ENCODE peak calls at places on chromosomes 5 and 9, in four cellular contexts. One of them, this sample, is unnamed. For H3K36me3, the result is how much of the 10 kb centered on the place peaks cover.

GRCh38 chr5:965604-966344 is 42.8 kb upstream of the NKD2 start:
- DNase-seq in psoas muscle: no peak
- DNase-seq in stomach: no peak
- DNase-seq in transverse colon: no peak
- DNase-seq in this sample: no peak

GRCh38 chr5:159943331-159943730 is 27.0 kb downstream of the ADRA1B start:
- DNase-seq in transverse colon: no peak
- DNase-seq in psoas muscle: no peak
- DNase-seq in stomach: no peak
- DNase-seq in this sample: no peak

GRCh38 chr9:115103746-115104477 is 14.0 kb downstream of the TNC start:
- DNase-seq in psoas muscle: no peak
- DNase-seq in transverse colon: no peak
- DNase-seq in stomach: no peak
- DNase-seq in this sample: no peak

GRCh38 chr5:154713615-154714125 is 41.5 kb upstream of the LARP1 start:
- DNase-seq in transverse colon: peak
- DNase-seq in psoas muscle: no peak
- DNase-seq in stomach: no peak
- DNase-seq in this sample: no peak

GRCh38 chr9:374726-375125 is 160.1 kb downstream of the DOCK8 start:
- DNase-seq in psoas muscle: no peak
- DNase-seq in stomach: no peak
- DNase-seq in transverse colon: no peak
- DNase-seq in this sample: no peak

GRCh38 chr5:146205499-146206202 is 2.2 kb downstream of the RBM27 start:
- DNase-seq in stomach: no peak
- DNase-seq in psoas muscle: no peak
- DNase-seq in transverse colon: no peak
- DNase-seq in this sample: no peak

GRCh38 chr9:93574900-93575705 is 1.3 kb upstream of the PHF2 start:
- DNase-seq in transverse colon: no peak
- DNase-seq in psoas muscle: no peak
- DNase-seq in stomach: peak
- DNase-seq in this sample: no peak

GRCh38 chr9:114203410-114204140 is 48.2 kb downstream of the COL27A1 start:
- DNase-seq in transverse colon: no peak
- DNase-seq in stomach: no peak
- DNase-seq in psoas muscle: peak
- DNase-seq in this sample: no peak

GRCh38 chr9:137236936-137237421 is 4.1 kb upstream of the TUBB4B start:
- DNase-seq in transverse colon: no peak
- DNase-seq in stomach: no peak
- DNase-seq in psoas muscle: no peak
- DNase-seq in this sample: no peak

GRCh38 chr5:31194458-31194808 is 947 bp downstream of the CDH6 start:
- DNase-seq in transverse colon: no peak
- DNase-seq in stomach: no peak
- DNase-seq in psoas muscle: no peak
- DNase-seq in this sample: no peak

DNA sequence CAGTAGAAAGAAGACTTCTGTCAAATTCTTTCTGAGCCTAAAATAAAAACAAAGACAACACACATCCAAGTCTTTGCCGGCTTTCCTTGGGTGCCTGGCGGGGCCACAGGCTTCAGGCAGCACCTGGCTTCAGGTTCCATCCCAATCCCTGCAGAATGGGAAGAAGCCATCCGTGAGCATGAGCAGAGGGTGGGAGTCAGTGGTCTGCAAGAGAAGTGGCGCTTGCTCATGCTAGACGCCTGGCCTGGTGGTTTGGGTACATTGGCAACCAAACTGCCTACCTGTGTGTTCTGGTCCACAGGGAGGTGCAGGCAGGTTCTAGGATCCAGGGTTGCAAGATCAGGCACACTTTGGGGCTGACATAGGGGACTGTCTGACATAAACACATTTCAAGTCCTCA is 47.6 kb upstream of the RETREG1 start:
- DNase-seq in stomach: no peak
- DNase-seq in transverse colon: no peak
- DNase-seq in psoas muscle: no peak
- DNase-seq in this sample: no peak
- H3K4me3 ChIP-seq in stomach: no peak
- H3K4me3 ChIP-seq in transverse colon: no peak
- H3K4me3 ChIP-seq in psoas muscle: no peak
- H3K4me3 ChIP-seq in this sample: no peak

DNA sequence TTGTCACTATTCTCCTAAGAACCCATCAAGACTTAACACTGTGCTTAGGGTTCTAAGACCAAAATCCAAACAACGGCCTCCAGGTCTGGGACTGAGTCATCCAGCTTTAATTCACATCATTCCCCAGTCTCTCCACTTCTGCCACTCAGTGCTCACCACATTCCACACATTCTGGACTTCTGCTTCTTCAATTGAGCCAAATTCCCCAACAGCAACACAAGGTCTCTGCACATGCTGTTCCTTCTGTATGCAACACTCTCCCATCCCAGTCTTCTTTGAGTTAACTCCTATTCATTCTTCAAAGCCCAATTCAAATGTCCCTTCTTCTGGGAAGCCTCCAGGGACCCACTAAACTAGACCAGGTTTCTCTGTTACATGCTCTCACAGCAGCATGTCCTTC is 97.8 kb downstream of the GPR21 start:
- DNase-seq in transverse colon: no peak
- DNase-seq in stomach: no peak
- DNase-seq in psoas muscle: no peak
- DNase-seq in this sample: peak
- H3K36me3 ChIP-seq in transverse colon: under half
- H3K36me3 ChIP-seq in stomach: under half
- H3K36me3 ChIP-seq in psoas muscle: under half
- H3K36me3 ChIP-seq in this sample: under half

DNA sequence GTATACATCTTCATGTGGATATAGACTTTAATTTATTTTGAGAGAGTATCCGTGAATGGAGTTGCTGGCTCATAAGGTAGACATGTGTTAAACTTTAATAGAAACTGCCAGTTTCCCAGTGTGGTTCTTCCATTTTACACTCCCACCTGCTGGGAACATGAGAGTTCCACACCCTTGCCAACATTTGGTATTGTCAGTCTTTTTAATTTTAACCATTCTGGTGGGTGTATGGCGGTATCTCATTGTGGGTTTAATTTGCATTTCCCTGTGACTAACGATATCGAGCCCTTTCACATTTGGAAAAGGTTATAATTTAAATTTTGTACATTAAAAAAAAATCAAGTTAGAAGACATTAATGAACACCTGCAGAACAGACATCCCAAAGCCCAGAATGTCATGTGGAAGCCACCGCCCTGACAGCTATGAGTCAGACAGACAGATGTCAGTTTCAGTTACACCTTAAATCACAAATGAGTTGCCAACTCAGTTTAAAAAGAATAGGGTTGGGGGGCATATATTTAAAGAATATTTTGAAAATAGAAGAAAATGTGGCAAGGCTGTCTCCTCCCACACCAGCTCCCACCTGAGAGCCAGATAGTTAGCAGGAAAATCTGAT is 36.9 kb downstream of the ANKRD33B start:
- DNase-seq in transverse colon: no peak
- DNase-seq in stomach: no peak
- DNase-seq in psoas muscle: no peak
- DNase-seq in this sample: no peak
- H3K4me3 ChIP-seq in transverse colon: no peak
- H3K4me3 ChIP-seq in stomach: no peak
- H3K4me3 ChIP-seq in psoas muscle: peak
- H3K4me3 ChIP-seq in this sample: no peak

GRCh38 chr9:128475867-128476266 is 20.1 kb downstream of the ODF2 start:
- DNase-seq in transverse colon: no peak
- DNase-seq in stomach: no peak
- DNase-seq in psoas muscle: no peak
- DNase-seq in this sample: no peak

GRCh38 chr9:128470560-128470959 is 14.8 kb downstream of the ODF2 start:
- DNase-seq in transverse colon: no peak
- DNase-seq in psoas muscle: peak
- DNase-seq in stomach: no peak
- DNase-seq in this sample: peak

GRCh38 chr9:128469070-128469469 is 13.3 kb downstream of the ODF2 start:
- DNase-seq in psoas muscle: no peak
- DNase-seq in transverse colon: no peak
- DNase-seq in stomach: no peak
- DNase-seq in this sample: no peak

GRCh38 chr9:128473104-128473503 is 17.3 kb downstream of the ODF2 start:
- DNase-seq in psoas muscle: no peak
- DNase-seq in stomach: no peak
- DNase-seq in transverse colon: no peak
- DNase-seq in this sample: no peak
- H3K36me3 ChIP-seq in psoas muscle: under half
- H3K36me3 ChIP-seq in stomach: half or more
- H3K36me3 ChIP-seq in transverse colon: under half
- H3K36me3 ChIP-seq in this sample: under half

DNA sequence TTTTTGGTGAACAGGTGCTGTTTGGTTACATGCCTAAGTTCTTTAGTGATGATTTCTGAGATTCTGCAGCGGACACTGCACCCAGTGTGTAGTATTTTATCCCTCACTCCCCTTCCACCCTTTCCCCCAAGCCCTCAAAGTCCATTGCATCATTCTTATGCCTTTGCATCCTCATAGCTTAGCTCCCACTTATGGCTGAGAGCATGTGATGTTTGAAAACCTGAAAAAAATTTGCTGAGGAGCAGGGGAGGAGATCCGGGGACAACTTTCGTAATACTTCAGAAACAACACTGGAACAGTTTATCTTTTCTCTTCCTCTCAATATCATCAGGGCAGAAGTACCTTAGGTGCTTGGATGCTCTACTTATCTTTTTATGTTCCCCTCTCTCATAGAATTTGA is 226.4 kb downstream of the ADAMTS6 start:
- DNase-seq in stomach: no peak
- DNase-seq in psoas muscle: no peak
- DNase-seq in transverse colon: no peak
- DNase-seq in this sample: no peak
- H3K4me3 ChIP-seq in stomach: no peak
- H3K4me3 ChIP-seq in psoas muscle: no peak
- H3K4me3 ChIP-seq in transverse colon: no peak
- H3K4me3 ChIP-seq in this sample: no peak

GRCh38 chr5:32850792-32851191 is 139.7 kb downstream of the NPR3 start:
- DNase-seq in psoas muscle: no peak
- DNase-seq in transverse colon: no peak
- DNase-seq in stomach: no peak
- DNase-seq in this sample: no peak
- H3K36me3 ChIP-seq in psoas muscle: under half
- H3K36me3 ChIP-seq in transverse colon: under half
- H3K36me3 ChIP-seq in stomach: under half
- H3K36me3 ChIP-seq in this sample: under half

This sample was measured in MG63.